ENCODE peak calls at places on chromosomes 2 and 18, in nine cellular contexts. B is mucosa of descending colon; D is fibroblast of mammary gland; M is NCI-H524; U is NCI-H1436; K is neural crest cell; L is activated CD4-positive, alpha-beta T cell treated with anti-CD3 and anti-CD28 coated beads, Interleukin-2, amount 10 ng/mL, durations not matched to agents 7 days and 5 days; Q is LHCN-M2; I is heart right ventricle. A is an unnamed sample.

GRCh38 chr2:100988630-100989417 is 13.3 kb upstream of the RPL31 start:
- DNase-seq in B (no peak), D (peak; percentile 77), M (no peak), U (no peak), K (no peak), L (no peak), Q (peak; percentile 75), I (no peak), A (no peak)

GRCh38 chr2:28594029-28594368 is 98.1 kb downstream of the PLB1 start:
- DNase-seq in B (no peak), D (no peak), M (no peak), U (no peak), K (no peak), L (no peak), Q (no peak), I (no peak), A (no peak)

GRCh38 chr2:53755022-53755630 is 12.5 kb upstream of the CHAC2 start:
- DNase-seq in B (no peak), D (peak; percentile 62), M (no peak), U (no peak), K (no peak), L (no peak), Q (no peak), I (peak; percentile 21), A (peak; percentile 61)

GRCh38 chr2:84493494-84493893 is 22.8 kb upstream of the DNAH6 start:
- DNase-seq in B (no peak), D (peak; percentile 88), M (no peak), U (no peak), K (no peak), L (no peak), Q (peak; percentile 85), I (no peak), A (no peak)

GRCh38 chr2:241941691-241942301 is 72.3 kb downstream of the RTP5 start:
- DNase-seq in B (peak; percentile 40), D (no peak), M (no peak), U (no peak), K (no peak), L (no peak), Q (no peak), I (no peak), A (no peak)

GRCh38 chr2:25265022-25265421 is 76.7 kb downstream of the DNMT3A start:
- DNase-seq in B (no peak), D (no peak), M (no peak), U (no peak), K (no peak), L (no peak), Q (no peak), I (no peak), A (no peak)

GRCh38 chr2:176110975-176111663 is 4.0 kb downstream of the HOXD11 start:
- DNase-seq in B (no peak), D (peak; percentile 67), M (no peak), U (no peak), K (peak; percentile 69), L (no peak), Q (peak; percentile 26), I (no peak), A (no peak)

GRCh38 chr2:23632831-23633395 is 247.9 kb downstream of the KLHL29 start:
- DNase-seq in B (no peak), D (no peak), M (no peak), U (no peak), K (no peak), L (no peak), Q (no peak), I (no peak), A (no peak)

GRCh38 chr2:46252891-46253659 is 44.1 kb upstream of the EPAS1 start:
- DNase-seq in B (no peak), D (no peak), M (no peak), U (peak; percentile 85), K (no peak), L (no peak), Q (no peak), I (peak; percentile 76), A (no peak)

GRCh38 chr18:41244751-41245150 is 710.3 kb upstream of the PIK3C3 start:
- DNase-seq in B (no peak), D (no peak), M (no peak), U (peak; percentile 38), K (no peak), L (no peak), Q (no peak), I (no peak), A (no peak)